ENCODE peak calls at places on chromosomes 4 and X, in four cellular contexts. A is CD4-positive, CD25-positive, alpha-beta regulatory T cell; G is H9; T is aorta. E is an unnamed sample.

GRCh38 chrX:66046612-66047235 is 6.8 kb upstream of the VSIG4 start:
- DNase-seq in A (no peak), G (no peak), T (no peak), E (no peak)

GRCh38 chr4:120709986-120710385 is 212.5 kb downstream of the PRDM5 start:
- DNase-seq in A (no peak), T (no peak), G (no peak), E (no peak)

GRCh38 chr4:124060261-124060918 is 652.1 kb downstream of the ANKRD50 start:
- DNase-seq in G (no peak), T (peak), A (no peak), E (no peak)

GRCh38 chr4:89998350-89999098 is 103.9 kb downstream of the MMRN1 start:
- DNase-seq in A (no peak), T (no peak), G (no peak), E (no peak)

GRCh38 chr4:185782523-185782922 is 29.5 kb downstream of the SORBS2 start:
- DNase-seq in T (no peak), G (no peak), A (no peak), E (no peak)

GRCh38 chrX:132662844-132663243 is 174.0 kb upstream of the MBNL3 start:
- DNase-seq in A (no peak), G (no peak), T (no peak), E (no peak)

GRCh38 chr4:45453258-45453841 is 670.5 kb downstream of the GABRG1 start:
- DNase-seq in T (no peak), A (no peak), G (no peak), E (no peak)

GRCh38 chrX:3527811-3528210 is 181.4 kb upstream of the MXRA5 start:
- DNase-seq in T (no peak), G (no peak), A (no peak), E (no peak)

GRCh38 chrX:39853417-39853816 is 244.3 kb downstream of the BCOR start:
- DNase-seq in A (no peak), G (no peak), T (no peak), E (no peak)

DNA sequence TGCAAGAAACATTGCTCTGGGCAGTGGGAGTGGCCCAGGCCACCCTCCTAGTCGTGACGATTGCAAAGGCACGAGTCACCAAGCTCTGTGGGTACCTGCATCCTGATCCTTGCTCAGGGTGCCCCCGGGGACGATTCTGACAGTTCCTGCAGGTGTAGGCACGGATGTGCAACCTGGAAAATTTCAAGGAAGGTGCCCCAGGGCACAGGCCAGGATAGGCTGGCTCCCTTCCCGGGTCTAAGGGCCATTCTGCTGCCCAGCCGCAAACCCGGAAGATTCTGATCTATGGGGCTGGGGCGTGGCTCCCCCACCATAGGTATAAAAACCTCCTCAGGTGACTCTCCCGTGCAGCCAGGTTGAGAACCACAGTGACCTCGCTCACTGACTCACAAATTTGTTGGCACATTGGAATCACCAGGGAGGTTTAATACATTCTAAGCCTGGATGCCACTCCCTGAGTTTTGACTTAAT is 228.5 kb downstream of the PTTG2 start:
- DNase-seq in T (no peak), G (no peak), A (no peak), E (no peak)
- H3K27ac ChIP-seq in T (peak), G (no peak), A (no peak), E (no peak)

DNA sequence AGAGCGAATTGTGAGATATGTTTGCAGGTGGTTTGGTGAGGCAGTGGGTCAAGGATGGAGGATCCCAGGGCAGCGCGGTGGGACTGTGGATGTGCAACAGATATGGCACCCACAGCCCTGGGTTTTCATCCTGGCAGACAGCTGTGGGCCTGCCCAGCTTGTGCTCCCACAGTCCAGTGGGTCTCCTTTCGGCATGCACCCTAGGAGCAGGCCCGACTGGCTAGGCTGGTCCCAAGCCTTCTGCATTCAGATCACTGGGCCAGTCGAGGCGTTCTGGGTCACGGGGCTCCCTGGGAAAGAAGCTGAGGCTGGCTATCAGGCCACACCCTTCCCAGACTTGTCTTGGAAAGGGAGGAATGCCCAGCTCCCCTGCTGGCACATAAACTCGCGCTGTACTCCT is 2289.6 kb downstream of the ARAP2 start:
- DNase-seq in A (no peak), T (no peak), G (no peak), E (no peak)
- H3K27ac ChIP-seq in A (no peak), T (no peak), G (no peak), E (no peak)

GRCh38 chr4:42603865-42604264 is 53.0 kb downstream of the ATP8A1 start:
- DNase-seq in G (no peak), A (no peak), T (no peak), E (no peak)
- H3K27ac ChIP-seq in G (no peak), A (no peak), T (no peak), E (no peak)

GRCh38 chr4:100694467-100694866 is 176.6 kb upstream of the EMCN start:
- DNase-seq in T (no peak), A (no peak), G (no peak), E (no peak)
- H3K27ac ChIP-seq in T (no peak), A (no peak), G (no peak), E (no peak)

DNA sequence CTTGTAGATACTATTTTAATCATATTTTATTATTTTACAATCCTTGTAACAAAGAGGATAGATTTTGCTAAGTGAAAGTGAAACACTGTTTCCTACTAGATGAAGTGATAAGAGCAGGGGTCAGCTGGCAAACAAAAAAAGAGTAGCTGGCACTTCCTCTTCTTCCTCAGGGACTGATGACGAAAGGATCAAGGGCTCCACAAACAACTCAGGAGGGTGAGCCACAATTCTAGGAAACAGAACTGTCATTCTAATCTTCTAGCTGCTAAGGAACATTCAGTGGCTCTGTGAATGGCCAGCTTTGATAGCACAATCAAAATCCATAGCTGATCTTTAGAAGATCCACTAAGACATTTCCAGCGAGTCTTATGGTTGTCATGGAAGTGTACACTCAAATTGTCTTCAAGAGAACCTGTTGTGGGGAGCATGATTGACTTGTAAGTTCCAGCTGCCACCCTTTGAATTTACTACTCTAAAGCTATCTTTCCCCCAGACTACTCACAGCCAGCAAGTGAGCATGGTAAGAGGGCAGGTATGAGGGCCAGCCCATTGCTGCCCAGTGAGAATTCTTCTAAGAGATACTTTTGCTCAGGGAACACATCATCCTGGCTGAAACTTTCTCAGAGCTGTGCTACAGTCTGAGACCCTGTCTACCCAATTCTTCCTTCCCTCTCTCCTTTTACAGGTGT is 275.7 kb upstream of the RASGEF1B start:
- DNase-seq in G (no peak), A (no peak), T (no peak), E (no peak)
- H3K27ac ChIP-seq in G (no peak), A (no peak), T (no peak), E (no peak)

GRCh38 chrX:129932792-129933321 is 26.9 kb downstream of the UTP14A start:
- DNase-seq in T (peak), A (no peak), G (peak), E (no peak)
- H3K27ac ChIP-seq in T (no peak), A (no peak), G (no peak), E (no peak)

GRCh38 chr4:76582817-76583087 is 147.7 kb downstream of the SHROOM3 start:
- DNase-seq in A (no peak), T (no peak), G (no peak), E (no peak)

GRCh38 chr4:76585897-76586360 is 150.9 kb downstream of the SHROOM3 start:
- DNase-seq in G (peak), T (peak), A (no peak), E (no peak)

GRCh38 chr4:76588268-76588667 is 153.2 kb downstream of the SHROOM3 start:
- DNase-seq in A (no peak), T (no peak), G (peak), E (no peak)

GRCh38 chr4:76584235-76585152 is 149.5 kb downstream of the SHROOM3 start:
- DNase-seq in G (no peak), A (no peak), T (no peak), E (no peak)

DNA sequence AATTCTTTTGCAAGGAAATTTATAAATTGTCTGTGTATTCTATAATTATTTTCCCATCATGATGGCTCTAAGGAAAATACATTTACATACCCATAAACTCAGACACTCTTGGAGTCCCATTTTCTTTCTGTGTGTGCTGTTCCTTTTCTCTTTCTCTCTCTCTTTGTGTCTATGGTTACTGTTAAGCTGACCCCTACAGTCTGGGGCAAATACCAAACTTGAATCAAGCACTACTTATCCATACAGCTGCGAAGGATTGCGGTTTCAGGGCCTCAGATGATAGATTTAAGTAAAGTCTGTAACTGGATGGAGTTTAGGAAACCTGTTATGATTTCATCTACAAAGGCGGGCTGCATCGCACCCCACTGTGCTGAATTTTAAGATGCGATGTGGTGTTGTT is 150.2 kb downstream of the SHROOM3 start:
- DNase-seq in A (no peak), T (no peak), G (no peak), E (no peak)
- H3K27ac ChIP-seq in A (no peak), T (peak), G (no peak), E (no peak)

DNA sequence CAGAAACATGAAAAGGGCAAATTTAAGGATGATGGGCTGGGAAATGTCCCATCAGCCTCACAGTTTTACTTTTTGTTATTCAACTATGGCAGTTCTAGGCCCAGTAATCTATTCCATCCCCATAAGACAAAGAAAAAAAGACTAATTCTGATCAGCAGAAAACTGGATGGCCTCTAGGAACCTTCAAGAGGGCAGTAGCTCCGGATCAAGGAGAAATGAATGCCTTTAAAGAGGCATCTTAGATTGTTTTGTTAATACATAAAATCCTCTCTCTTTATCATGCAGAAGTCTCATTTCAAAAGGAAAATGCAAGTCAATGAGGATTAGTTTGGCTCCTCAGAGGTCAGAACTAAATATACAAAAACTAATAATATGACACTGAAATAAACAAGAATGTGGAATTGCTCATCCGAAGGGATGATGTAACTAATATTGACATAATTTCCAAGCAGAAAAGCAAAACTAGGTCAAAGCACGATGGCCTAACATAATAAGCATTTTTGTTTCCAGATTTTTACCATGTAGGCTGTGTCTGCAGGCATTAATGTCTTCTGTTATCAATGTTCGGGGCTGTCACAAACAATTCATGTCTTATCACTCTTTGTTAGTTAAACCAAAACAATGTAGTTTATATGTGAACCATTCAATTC is 8.8 kb downstream of the MID1 start:
- DNase-seq in A (no peak), T (no peak), G (no peak), E (no peak)
- H3K27ac ChIP-seq in A (no peak), T (no peak), G (peak), E (no peak)

GRCh38 chr4:22524895-22525294 is 9.0 kb upstream of the ADGRA3 start:
- DNase-seq in T (no peak), A (no peak), G (no peak), E (no peak)
- H3K27ac ChIP-seq in T (no peak), A (no peak), G (no peak), E (no peak)

DNA sequence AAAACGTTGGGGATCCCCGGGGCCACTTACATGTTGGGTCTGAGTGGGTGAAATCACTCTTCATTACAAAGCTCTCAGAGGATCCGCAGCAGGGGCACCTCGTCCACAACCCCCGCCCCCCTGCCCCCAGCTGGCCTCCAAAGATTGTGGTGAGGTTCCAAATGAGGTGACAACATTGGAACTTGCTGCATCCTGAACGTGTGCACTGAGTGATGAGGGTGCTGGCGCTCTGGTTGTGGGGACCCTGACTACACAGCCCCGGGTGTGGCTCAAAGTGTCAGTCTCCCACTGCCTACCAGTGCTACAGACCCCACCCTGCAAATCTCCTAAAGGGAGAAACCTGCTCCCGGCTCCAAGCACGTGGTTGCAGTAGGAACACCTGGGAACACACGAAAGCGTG is 111.9 kb downstream of the PHKA2 start:
- DNase-seq in T (peak), A (no peak), G (no peak), E (no peak)
- H3K27ac ChIP-seq in T (no peak), A (no peak), G (no peak), E (no peak)

E was measured in effector memory CD4-positive, alpha-beta T cell.